ENCODE peak calls at places on chromosomes 4 and X, in nine cellular contexts. S, K, A, W, H, U, B, Y and V are unnamed samples.

GRCh38 chrX:34341258-34341657 is 209.1 kb upstream of the FAM47A start:
- DNase-seq in H (no peak), S (no peak), W (no peak), B (no peak), K (no peak), U (peak; percentile 16), Y (no peak), A (no peak), V (no peak)

GRCh38 chr4:168654206-168655174 is 157.6 kb downstream of the PALLD start:
- DNase-seq in W (no peak), K (no peak), A (peak; percentile 57), Y (no peak), S (no peak), U (no peak), B (no peak), H (no peak), V (no peak)

GRCh38 chr4:33369366-33369899 is 2649.3 kb downstream of the PCDH7 start:
- DNase-seq in A (no peak), Y (no peak), H (no peak), W (no peak), B (no peak), S (no peak), K (no peak), U (peak; percentile 30), V (no peak)

GRCh38 chr4:87213425-87213824 is 7.0 kb downstream of the KLHL8 start:
- DNase-seq in S (no peak), H (no peak), B (no peak), A (no peak), K (no peak), Y (no peak), U (peak; percentile 37), W (no peak), V (no peak)

GRCh38 chrX:154494715-154495114 is 4.3 kb upstream of the SLC10A3 start:
- DNase-seq in K (no peak), S (no peak), Y (no peak), A (no peak), H (no peak), W (no peak), U (no peak), B (no peak), V (no peak)

GRCh38 chr4:73844806-73845205 is 8.3 kb upstream of the PF4V1 start:
- DNase-seq in K (no peak), U (no peak), Y (no peak), B (no peak), H (no peak), S (no peak), W (no peak), A (no peak), V (no peak)

GRCh38 chr4:183348706-183349659 is 26.8 kb upstream of the CLDN24 start:
- DNase-seq in Y (no peak), A (no peak), B (no peak), K (no peak), U (no peak), H (no peak), S (no peak), W (no peak), V (no peak)

GRCh38 chr4:2482693-2483092 is 13.8 kb downstream of the RNF4 start:
- DNase-seq in K (no peak), S (no peak), A (no peak), B (peak; percentile 48), H (peak; percentile 58), U (peak; percentile 90), W (no peak), Y (peak; percentile 26), V (no peak)

GRCh38 chr4:146095091-146095690 is 80.3 kb upstream of the LSM6 start:
- DNase-seq in Y (peak; percentile 32), W (no peak), U (peak; percentile 68), S (no peak), K (no peak), A (no peak), H (no peak), B (peak; percentile 64), V (no peak)

GRCh38 chr4:148151797-148152196 is 290.4 kb downstream of the NR3C2 start:
- DNase-seq in S (no peak), W (no peak), B (no peak), Y (no peak), K (no peak), U (no peak), H (no peak), A (no peak), V (no peak)

GRCh38 chr4:80266902-80267380 is 477 bp downstream of the FGF5 start:
- DNase-seq in S (no peak), Y (no peak), U (no peak), B (no peak), W (no peak), A (no peak), H (no peak), K (peak; percentile 68), V (no peak)

GRCh38 chr4:145679991-145680455 is at the start of gene C4orf51:
- DNase-seq in Y (peak; percentile 10), H (no peak), B (peak; percentile 23), S (no peak), W (no peak), K (no peak), U (peak; percentile 58), A (no peak), V (no peak)

GRCh38 chr4:76589872-76590846 is 155.1 kb downstream of the SHROOM3 start:
- DNase-seq in S (no peak), K (peak; percentile 94), A (peak; percentile 74), W (peak; percentile 81), B (peak; percentile 34), U (no peak), H (peak; percentile 43), Y (peak; percentile 52), V (peak; percentile 89)
- H3K4me1 ChIP-seq in S (no peaks in the 10 kb centered on the region), K (peaks cover 10% of the 10 kb centered on the region), A (peaks cover 37% of the 10 kb centered on the region), W (peaks cover 15% of the 10 kb centered on the region), B (peaks cover 6% of the 10 kb centered on the region), U (no peaks in the 10 kb centered on the region), H (peaks cover 50% of the 10 kb centered on the region), Y (peaks cover 13% of the 10 kb centered on the region), V (peaks cover 55% of the 10 kb centered on the region)

DNA sequence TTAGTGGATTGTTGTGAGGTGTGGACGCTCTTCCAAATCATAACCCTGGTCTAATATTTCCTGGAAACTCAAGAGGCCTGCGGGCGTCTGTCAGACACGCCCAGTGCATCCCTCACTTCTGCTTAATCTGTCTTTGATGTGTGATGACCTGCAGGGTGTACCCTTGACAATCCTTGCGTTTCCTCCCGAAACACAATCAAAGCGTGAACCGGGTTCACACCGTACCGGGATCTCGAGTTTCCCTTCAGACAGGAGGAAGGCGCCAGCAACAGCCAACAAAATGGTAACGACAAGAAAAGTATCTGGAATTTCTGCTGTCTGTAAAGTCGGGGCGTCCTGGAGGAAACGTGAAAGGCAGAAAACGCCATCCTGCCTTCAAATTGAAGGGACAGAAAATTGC is 253.5 kb downstream of the SHOX start:
- DNase-seq in S (no peak), B (no peak), Y (no peak), K (no peak), A (no peak), W (no peak), H (no peak), U (no peak), V (no peak)
- H3K4me1 ChIP-seq in S (no peaks in the 10 kb centered on the region), B (no peaks in the 10 kb centered on the region), Y (no peaks in the 10 kb centered on the region), K (no peaks in the 10 kb centered on the region), A (no peaks in the 10 kb centered on the region), W (no peaks in the 10 kb centered on the region), H (no peaks in the 10 kb centered on the region), U (no peaks in the 10 kb centered on the region), V (no peaks in the 10 kb centered on the region)

GRCh38 chr4:109254845-109255244 is 47.6 kb downstream of the COL25A1 start:
- DNase-seq in W (no peak), Y (no peak), A (no peak), H (no peak), K (no peak), U (no peak), S (no peak), B (no peak), V (no peak)

GRCh38 chr4:109251396-109251795 is 51.1 kb downstream of the COL25A1 start:
- DNase-seq in Y (peak; percentile 3), A (no peak), W (no peak), H (no peak), S (no peak), K (no peak), U (no peak), B (no peak), V (no peak)

DNA sequence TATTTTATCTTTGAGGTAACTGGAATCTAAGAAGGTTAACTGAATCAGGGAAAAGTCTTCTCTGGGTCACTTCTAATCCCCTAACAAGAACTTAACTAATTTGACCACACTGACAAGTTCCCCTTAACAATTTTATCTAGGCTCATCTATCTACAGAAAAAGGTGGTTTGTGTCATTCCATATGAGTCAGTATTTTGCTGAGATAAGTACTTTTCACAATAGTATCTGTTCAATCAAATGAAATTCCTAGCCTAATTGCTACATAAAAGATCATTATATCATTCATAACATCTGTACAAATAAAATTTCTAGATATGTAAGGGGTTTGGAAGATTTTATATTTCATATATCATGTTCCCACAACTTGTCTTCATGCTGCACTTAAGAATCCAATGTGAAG is 45.6 kb downstream of the COL25A1 start:
- DNase-seq in Y (no peak), B (no peak), W (no peak), H (no peak), S (no peak), U (no peak), A (no peak), K (no peak), V (no peak)
- H3K4me1 ChIP-seq in Y (no peaks in the 10 kb centered on the region), B (no peaks in the 10 kb centered on the region), W (no peaks in the 10 kb centered on the region), H (no peaks in the 10 kb centered on the region), S (no peaks in the 10 kb centered on the region), U (peaks cover 5% of the 10 kb centered on the region), A (no peaks in the 10 kb centered on the region), K (no peaks in the 10 kb centered on the region), V (no peaks in the 10 kb centered on the region)

GRCh38 chr4:40307627-40308497 is 27.3 kb upstream of the CHRNA9 start:
- DNase-seq in H (peak; percentile 18), K (peak; percentile 43), U (peak; percentile 43), S (peak; percentile 65), B (peak; percentile 41), Y (no peak), A (peak; percentile 43), W (no peak), V (peak; percentile 70)

GRCh38 chr4:40308528-40309122 is 26.5 kb upstream of the CHRNA9 start:
- DNase-seq in S (no peak), H (no peak), U (no peak), B (no peak), A (no peak), K (peak; percentile 41), Y (no peak), W (no peak), V (no peak)

GRCh38 chr4:40306991-40307390 is 28.1 kb upstream of the CHRNA9 start:
- DNase-seq in W (no peak), Y (no peak), B (no peak), A (no peak), U (no peak), K (no peak), S (no peak), H (no peak), V (no peak)

GRCh38 chr4:40310225-40310624 is 24.9 kb upstream of the CHRNA9 start:
- DNase-seq in H (no peak), B (no peak), W (no peak), A (no peak), U (no peak), Y (no peak), K (no peak), S (no peak), V (no peak)

DNA sequence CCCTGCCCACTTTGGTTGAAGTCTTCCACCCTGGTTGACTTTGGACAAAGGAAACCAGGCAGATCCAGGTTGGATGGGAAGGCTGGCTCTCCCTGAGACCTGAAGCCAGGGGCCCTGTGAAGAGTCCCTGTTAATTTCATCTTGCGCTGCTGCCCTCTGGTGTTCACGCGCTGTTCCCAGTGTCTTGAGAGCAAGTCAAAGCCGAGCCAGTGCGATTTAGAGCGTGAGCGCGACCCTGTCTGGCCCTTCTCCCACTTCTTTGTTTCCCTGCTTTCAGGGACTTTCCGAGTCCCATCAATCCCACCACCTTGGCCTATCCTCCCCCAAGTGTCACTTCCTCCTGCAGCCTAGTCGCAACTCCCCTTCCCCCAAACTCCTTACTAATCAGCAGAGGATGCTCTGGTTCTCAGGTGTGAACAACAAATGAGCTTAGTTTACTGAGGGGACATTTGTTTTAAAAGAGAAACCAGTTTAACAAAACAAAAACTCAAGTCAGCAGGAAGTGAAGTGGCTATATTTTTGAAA is 25.8 kb upstream of the CHRNA9 start:
- DNase-seq in U (peak; percentile 94), K (peak; percentile 94), Y (peak; percentile 64), B (peak; percentile 95), A (peak; percentile 95), H (peak; percentile 84), W (peak; percentile 92), S (peak; percentile 82), V (peak; percentile 59)
- H3K4me1 ChIP-seq in U (peaks cover 21% of the 10 kb centered on the region), K (peaks cover 10% of the 10 kb centered on the region), Y (peaks cover 5% of the 10 kb centered on the region), B (peaks cover 8% of the 10 kb centered on the region), A (peaks cover 14% of the 10 kb centered on the region), H (peaks cover 4% of the 10 kb centered on the region), W (peaks cover 33% of the 10 kb centered on the region), S (peaks cover 50% of the 10 kb centered on the region), V (no peaks in the 10 kb centered on the region)